ENCODE peak calls at places on chromosomes 7 and 10, in five cellular contexts. P, V, K, Q and D are unnamed samples.

GRCh38 chr10:112335866-112336265 is 38.0 kb upstream of the ACSL5 start:
- DNase-seq in V (no peak), P (no peak), K (no peak), Q (no peak), D (no peak)

GRCh38 chr10:8331896-8332729 is 277.6 kb downstream of the GATA3 start:
- DNase-seq in K (peak), V (peak), P (peak), Q (peak), D (peak)

GRCh38 chr10:50260791-50261281 is 9.5 kb upstream of the ASAH2 start:
- DNase-seq in Q (no peak), P (no peak), K (no peak), V (peak), D (no peak)

GRCh38 chr10:33117816-33118215 is 159.8 kb upstream of the ITGB1 start:
- DNase-seq in V (no peak), K (peak), P (no peak), Q (no peak), D (no peak)

GRCh38 chr10:31319602-31320178 is 674 bp downstream of the ZEB1 start:
- DNase-seq in Q (no peak), K (no peak), V (no peak), P (no peak), D (no peak)

GRCh38 chr10:126277177-126277576 is 111.1 kb downstream of the ADAM12 start:
- DNase-seq in V (no peak), Q (no peak), K (no peak), P (no peak), D (no peak)

GRCh38 chr7:45593121-45593541 is 19.0 kb downstream of the ADCY1 start:
- DNase-seq in K (no peak), P (no peak), V (no peak), Q (no peak), D (no peak)

GRCh38 chr10:15897282-15897681 is 37.0 kb upstream of the MINDY3 start:
- DNase-seq in V (no peak), Q (peak), P (peak), K (no peak), D (no peak)

GRCh38 chr7:41182782-41183181 is 520.1 kb downstream of the INHBA start:
- DNase-seq in K (no peak), V (no peak), Q (no peak), P (no peak), D (no peak)

GRCh38 chr7:42878303-42878702 is 33.6 kb downstream of the C7orf25 start:
- DNase-seq in P (no peak), V (no peak), K (no peak), Q (no peak), D (no peak)

GRCh38 chr7:90383422-90383821 is 19.8 kb upstream of the CLDN12 start:
- DNase-seq in K (no peak), Q (no peak), V (no peak), P (peak), D (no peak)

GRCh38 chr7:151558575-151558974 is 38.9 kb upstream of the RHEB start:
- DNase-seq in P (peak), Q (peak), V (no peak), K (no peak), D (no peak)

GRCh38 chr7:80134536-80135305 is at the start of gene GNAI1:
- DNase-seq in Q (peak), P (peak), K (no peak), V (no peak), D (peak)

GRCh38 chr10:68408898-68409518 is 1.9 kb upstream of the RUFY2 start:
- DNase-seq in K (no peak), Q (no peak), P (no peak), V (no peak), D (no peak)

GRCh38 chr7:120089968-120090367 is 183.0 kb upstream of the KCND2 start:
- DNase-seq in P (peak), V (no peak), K (no peak), Q (no peak), D (no peak)

GRCh38 chr10:2948127-2948854 is 119.1 kb upstream of the PFKP start:
- DNase-seq in K (no peak), P (no peak), V (no peak), Q (no peak), D (no peak)

GRCh38 chr7:116544488-116544887 is 19.7 kb downstream of the CAV1 start:
- DNase-seq in K (no peak), V (no peak), P (no peak), Q (no peak), D (no peak)

GRCh38 chr10:63206576-63206975 is 73.4 kb downstream of the NRBF2 start:
- DNase-seq in Q (no peak), K (no peak), V (no peak), P (no peak), D (no peak)
- H3K4me3 ChIP-seq in Q (no peak), K (no peak), V (no peak), P (no peak), D (peak)

GRCh38 chr7:143003393-143004051 is 23.4 kb downstream of the OR9A2 start:
- DNase-seq in V (no peak), K (peak), Q (no peak), P (peak), D (no peak)
- H3K4me3 ChIP-seq in V (no peak), K (no peak), Q (no peak), P (peak), D (no peak)

GRCh38 chr10:13162013-13162364 is 631 bp downstream of the MCM10 start:
- DNase-seq in Q (no peak), K (no peak), P (no peak), V (no peak), D (no peak)
- H3K4me3 ChIP-seq in Q (peak), K (peak), P (peak), V (peak), D (peak)

GRCh38 chr10:101566333-101567164 is 21.5 kb downstream of the POLL start:
- DNase-seq in V (no peak), K (no peak), P (peak), Q (no peak), D (peak)

GRCh38 chr10:101564490-101564991 is 23.5 kb downstream of the POLL start:
- DNase-seq in V (no peak), K (no peak), Q (no peak), P (no peak), D (no peak)

GRCh38 chr10:101565370-101565900 is 22.6 kb downstream of the POLL start:
- DNase-seq in K (no peak), P (no peak), Q (no peak), V (no peak), D (no peak)

GRCh38 chr10:101567165-101568006 is 20.7 kb downstream of the POLL start:
- DNase-seq in Q (no peak), P (no peak), V (no peak), K (no peak), D (no peak)

GRCh38 chr10:101565936-101566332 is 22.1 kb downstream of the POLL start:
- DNase-seq in V (no peak), Q (no peak), K (no peak), P (no peak), D (no peak)
- H3K4me3 ChIP-seq in V (no peak), Q (no peak), K (no peak), P (no peak), D (no peak)

DNA sequence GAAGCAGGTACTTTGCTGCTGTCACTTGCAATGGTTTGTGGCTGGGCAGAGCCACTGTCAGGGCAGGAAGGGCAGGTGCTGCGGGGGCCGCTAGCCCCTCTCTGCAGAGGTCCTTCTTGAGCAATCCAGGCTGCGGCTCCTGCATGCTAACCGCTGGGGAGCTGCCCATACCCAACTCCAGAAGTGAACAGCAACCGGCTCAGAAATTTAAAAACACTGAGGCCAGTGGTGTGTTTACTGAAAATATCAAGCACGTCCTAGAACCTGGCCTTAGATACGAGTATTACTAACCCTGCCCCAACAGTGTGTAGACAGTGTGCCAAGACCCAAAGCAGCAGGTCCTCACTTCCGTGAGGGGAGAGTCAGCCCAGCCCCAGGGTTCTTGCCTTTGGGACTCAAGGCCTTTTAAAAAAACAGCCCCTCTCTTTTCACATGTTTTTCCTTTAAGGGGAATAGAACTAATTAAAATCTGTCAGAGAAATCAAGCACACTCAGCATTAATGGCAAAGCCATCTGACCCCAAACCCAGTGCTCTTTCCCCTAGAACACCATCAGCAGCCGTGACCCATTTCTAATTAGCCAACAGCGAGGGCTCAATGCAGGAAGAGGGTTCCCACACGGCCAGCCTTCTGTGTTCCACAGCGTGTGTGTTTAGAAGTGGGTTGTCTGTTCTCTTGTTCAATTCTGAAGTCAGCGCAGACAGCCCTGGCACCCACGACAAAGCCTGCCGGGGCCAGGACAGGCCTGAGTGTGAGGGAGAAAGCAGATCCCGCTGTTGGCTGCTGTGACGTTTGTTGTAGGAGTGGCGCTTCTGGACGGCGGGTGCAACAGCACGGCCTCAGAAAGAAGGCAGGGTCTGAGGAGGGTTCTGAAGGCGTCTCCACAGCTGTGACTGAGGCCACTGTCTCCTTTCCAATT is 76.5 kb downstream of the VIPR2 start:
- DNase-seq in Q (peak), V (no peak), P (peak), K (no peak), D (no peak)
- H3K4me3 ChIP-seq in Q (no peak), V (no peak), P (no peak), K (no peak), D (no peak)

DNA sequence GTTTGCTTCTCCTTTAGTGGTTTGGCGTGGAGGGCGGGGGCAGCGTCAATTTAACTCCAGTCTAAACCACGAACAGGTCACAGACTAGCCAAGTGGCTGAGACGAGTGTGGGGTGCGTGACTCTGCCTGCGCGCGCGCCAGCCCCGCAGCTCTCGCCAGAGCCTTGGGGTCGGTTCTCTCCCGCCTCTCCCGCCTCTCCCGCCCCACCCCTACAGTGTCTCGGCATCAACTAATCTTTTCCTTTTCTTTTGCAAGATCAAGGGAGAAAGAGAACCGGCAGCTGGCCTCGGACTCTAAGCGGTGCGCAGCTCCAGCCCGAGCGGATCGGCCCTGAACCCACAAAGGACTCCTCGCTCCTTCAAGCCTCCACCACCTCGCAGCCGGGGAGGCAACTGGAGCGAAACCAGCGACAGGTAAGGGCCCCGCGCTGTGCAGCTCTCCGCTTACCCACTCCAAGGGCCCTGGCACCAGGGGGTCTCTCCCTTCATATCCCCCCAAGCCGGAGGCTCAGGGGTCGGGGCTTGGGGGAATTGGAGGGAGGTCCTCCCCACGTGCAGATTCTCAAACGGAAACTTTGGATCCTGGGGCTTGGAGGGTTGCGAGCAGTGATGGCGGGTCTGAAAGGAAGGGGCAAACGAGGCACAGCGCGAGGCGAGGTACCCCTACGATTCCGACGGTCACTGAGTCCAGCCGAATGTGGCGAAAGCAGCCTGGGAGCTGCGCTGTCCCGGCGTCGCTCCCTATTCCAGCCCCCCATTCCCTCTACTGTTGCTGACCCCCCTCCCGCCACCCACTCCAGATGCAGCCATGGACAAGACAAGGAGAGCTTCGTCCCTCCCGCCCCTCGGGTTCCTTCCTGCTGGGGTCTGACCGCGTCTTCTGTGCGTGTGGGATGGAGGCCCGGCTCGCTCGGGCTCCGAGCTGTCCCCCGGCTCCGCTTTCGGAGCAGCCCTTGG is 832 bp downstream of the CHRM2 start:
- DNase-seq in K (no peak), P (no peak), V (no peak), Q (no peak), D (no peak)
- H3K4me3 ChIP-seq in K (no peak), P (peak), V (peak), Q (peak), D (peak)